ENCODE peak calls at places on chromosomes 6 and 20, in four cellular contexts. I, F, E and L are unnamed samples.

GRCh38 chr6:26233608-26234420 is 131.2 kb upstream of the BTN3A2 start:
- DNase-seq in I (no peak), F (peak; percentile 73), E (peak; percentile 52), L (peak; percentile 67)

GRCh38 chr6:83199173-83199864 is 6.2 kb downstream of the RWDD2A start:
- DNase-seq in I (no peak), F (no peak), E (peak; percentile 20), L (peak; percentile 10)

GRCh38 chr6:31740397-31741223 is 805 bp downstream of the MSH5 start:
- DNase-seq in E (no peak), I (no peak), F (no peak), L (no peak)

GRCh38 chr6:19204445-19204844 is 632.7 kb upstream of the ID4 start:
- DNase-seq in I (no peak), E (peak; percentile 18), F (no peak), L (peak; percentile 23)

GRCh38 chr20:21505161-21505809 is 8.6 kb downstream of the NKX2-2 start:
- DNase-seq in I (peak; percentile 58), F (no peak), E (no peak), L (peak; percentile 63)

GRCh38 chr20:21622097-21622496 is 83.4 kb upstream of the PAX1 start:
- DNase-seq in F (no peak), E (peak; percentile 50), I (no peak), L (peak; percentile 67)

GRCh38 chr6:99458319-99458718 is 33.2 kb upstream of the PNISR start:
- DNase-seq in F (no peak), I (no peak), E (peak; percentile 42), L (peak; percentile 54)

GRCh38 chr20:1631309-1632227 is 11.8 kb upstream of the SIRPB1 start:
- DNase-seq in I (no peak), F (no peak), E (no peak), L (no peak)

GRCh38 chr20:9270831-9271230 is 201.9 kb downstream of the PLCB4 start:
- DNase-seq in E (peak; percentile 34), I (no peak), F (no peak), L (peak; percentile 10)

GRCh38 chr6:17808609-17809008 is 101.9 kb upstream of the NUP153 start:
- DNase-seq in E (no peak), I (no peak), F (no peak), L (no peak)

GRCh38 chr6:149077208-149077607 is 240.3 kb upstream of the TAB2 start:
- DNase-seq in I (no peak), F (no peak), E (no peak), L (no peak)

GRCh38 chr6:36314221-36315014 is 22.3 kb downstream of the BNIP5 start:
- DNase-seq in E (peak; percentile 95), I (no peak), F (no peak), L (peak; percentile 96)

GRCh38 chr6:117837268-117837667 is 69.8 kb upstream of the SLC35F1 start:
- DNase-seq in I (no peak), F (no peak), E (no peak), L (no peak)

GRCh38 chr6:142808405-142809061 is 136.4 kb downstream of the HIVEP2 start:
- DNase-seq in I (no peak), E (no peak), F (no peak), L (no peak)

GRCh38 chr6:148972481-148972880 is 225.7 kb downstream of the UST start:
- DNase-seq in E (peak; percentile 68), F (no peak), I (peak; percentile 55), L (peak; percentile 87)

GRCh38 chr6:114362957-114363356 is 20.1 kb upstream of the HS3ST5 start:
- DNase-seq in E (no peak), F (no peak), I (no peak), L (no peak)
- H3K4me3 ChIP-seq in E (no peak overlapping the region), F (no peak overlapping the region), I (no peak overlapping the region), L (no peak overlapping the region)

GRCh38 chr20:61904456-61904855 is 161.2 kb downstream of the TAF4 start:
- DNase-seq in F (no peak), I (no peak), E (no peak), L (no peak)
- H3K4me3 ChIP-seq in F (no peak overlapping the region), I (no peak overlapping the region), E (no peak overlapping the region), L (no peak overlapping the region)

DNA sequence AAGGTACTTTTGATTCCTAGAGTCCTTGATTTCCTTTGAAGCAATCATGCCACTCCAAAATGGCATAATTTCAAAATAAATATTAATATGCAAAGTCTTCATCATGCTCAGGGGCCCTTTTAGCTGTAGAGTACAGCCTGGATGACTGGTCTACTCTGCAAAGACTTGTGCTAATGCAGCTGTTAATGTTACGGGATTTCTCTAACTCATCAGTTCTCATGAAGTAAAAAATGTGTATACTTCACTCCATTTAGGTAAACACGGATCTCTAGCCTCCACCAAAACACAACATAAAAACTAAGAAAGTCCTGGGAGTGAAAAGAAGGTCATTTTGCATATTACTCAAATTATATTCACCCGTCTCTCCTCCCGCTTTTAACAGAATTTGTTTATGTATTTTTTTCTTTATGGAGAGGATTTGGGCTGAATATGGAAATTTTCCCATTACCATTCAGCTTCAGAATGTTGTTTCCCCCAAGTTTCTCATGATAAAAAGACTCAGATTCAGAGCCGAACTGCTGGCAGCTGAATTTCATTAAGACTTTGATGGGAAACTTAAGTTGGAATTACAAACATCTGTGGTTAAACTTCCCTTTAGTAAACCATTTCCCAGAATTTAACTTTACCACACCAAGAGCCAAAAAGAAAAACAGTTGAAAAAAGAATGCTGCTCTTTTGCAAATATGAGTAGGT is 8.7 kb downstream of the LAMA4 start:
- DNase-seq in E (no peak), I (no peak), F (no peak), L (no peak)
- H3K4me3 ChIP-seq in E (no peak overlapping the region), I (no peak overlapping the region), F (no peak overlapping the region), L (no peak overlapping the region)

GRCh38 chr6:1601616-1602355 is 7.9 kb upstream of the FOXC1 start:
- DNase-seq in I (no peak), F (no peak), E (no peak), L (no peak)

GRCh38 chr6:1604347-1604990 is 5.2 kb upstream of the FOXC1 start:
- DNase-seq in F (peak; percentile 89), E (no peak), I (peak; percentile 70), L (peak; percentile 53)

GRCh38 chr6:1604991-1605821 is 4.5 kb upstream of the FOXC1 start:
- DNase-seq in E (no peak), F (peak; percentile 75), I (no peak), L (no peak)

GRCh38 chr6:1602356-1602713 is 7.4 kb upstream of the FOXC1 start:
- DNase-seq in E (no peak), I (no peak), F (no peak), L (no peak)

DNA sequence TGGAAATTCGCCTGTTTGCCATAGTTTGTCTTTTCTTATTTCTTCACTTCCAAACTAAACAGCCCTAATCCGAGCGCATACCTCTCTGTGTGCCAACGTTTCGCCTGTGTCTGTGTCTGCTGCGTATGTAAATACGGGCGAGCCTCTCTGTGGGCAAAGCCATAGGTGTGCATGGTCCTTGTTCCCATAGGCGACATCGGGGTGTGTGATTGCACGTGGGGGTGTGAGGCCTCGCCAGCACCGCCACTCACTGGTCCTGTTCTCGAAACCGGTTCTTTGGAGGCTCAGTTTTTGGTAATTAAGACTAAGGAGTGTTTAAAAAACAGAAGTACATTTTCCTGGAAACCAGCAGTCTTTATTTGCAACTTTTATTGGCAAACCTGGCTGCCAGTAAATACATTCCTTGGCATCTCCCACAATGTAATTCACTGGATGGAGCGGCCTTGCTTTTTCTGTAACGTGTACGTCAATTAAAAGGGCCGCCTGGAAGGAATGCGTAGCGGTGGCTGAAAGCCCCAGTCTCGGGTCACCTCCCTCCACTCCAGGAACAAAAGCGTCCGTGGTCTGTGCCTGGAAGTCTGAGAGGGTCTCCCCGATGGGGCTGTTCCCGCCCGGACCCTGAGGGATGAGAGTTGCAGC is 5.9 kb upstream of the FOXC1 start:
- DNase-seq in E (no peak), I (no peak), F (no peak), L (no peak)
- H3K4me3 ChIP-seq in E (peak overlapping the region; percentile 35), I (peak overlapping the region; percentile 68), F (peak overlapping the region; percentile 70), L (peak overlapping the region; percentile 39)

GRCh38 chr6:10403385-10404106 is 11.3 kb downstream of the TFAP2A start:
- DNase-seq in I (no peak), F (no peak), E (peak; percentile 98), L (peak; percentile 97)
- H3K4me3 ChIP-seq in I (peak overlapping the region; percentile 71), F (peak overlapping the region; percentile 65), E (peak overlapping the region; percentile 39), L (peak overlapping the region; percentile 47)

GRCh38 chr6:108132863-108133262 is 33.0 kb upstream of the NR2E1 start:
- DNase-seq in I (no peak), E (no peak), F (no peak), L (no peak)

GRCh38 chr6:108133594-108134179 is 32.1 kb upstream of the NR2E1 start:
- DNase-seq in E (peak; percentile 76), F (no peak), I (peak; percentile 53), L (peak; percentile 85)

DNA sequence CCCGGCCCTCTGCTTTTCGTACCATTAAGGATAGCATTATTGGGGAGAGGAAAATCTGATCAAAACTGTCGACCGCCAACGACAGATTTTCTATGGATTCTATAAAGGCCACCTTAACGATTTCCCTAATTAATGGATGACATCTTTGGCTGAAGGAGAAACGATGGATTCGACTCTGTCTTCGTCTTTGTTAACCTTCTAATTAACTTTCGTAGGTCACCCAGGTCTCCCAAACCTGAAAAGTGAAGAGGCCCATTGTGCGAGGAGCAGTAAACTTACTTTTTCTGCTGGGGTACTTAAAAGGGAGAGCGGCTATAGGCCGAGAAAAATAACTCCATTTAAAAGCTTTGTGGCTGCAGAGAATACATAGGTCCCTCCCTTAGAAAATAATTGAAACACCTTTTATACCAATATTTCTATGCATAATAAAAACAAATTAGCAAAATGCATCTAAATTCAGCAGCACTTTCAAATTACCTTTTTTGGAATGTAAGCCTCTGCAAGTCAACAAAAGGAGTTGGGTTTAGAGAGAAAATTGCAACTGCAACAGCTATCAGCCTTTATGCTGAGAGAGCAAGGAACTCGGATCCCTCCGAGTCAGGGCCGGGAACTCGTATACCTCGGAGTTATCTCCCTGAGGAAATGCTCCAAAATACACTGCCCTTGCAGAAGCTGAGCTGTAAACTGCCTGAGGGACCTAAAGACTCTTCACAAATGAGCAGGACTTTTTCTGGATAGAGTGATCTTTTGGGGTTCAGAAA is 31.4 kb upstream of the NR2E1 start:
- DNase-seq in I (no peak), F (no peak), E (no peak), L (no peak)
- H3K4me3 ChIP-seq in I (peak overlapping the region; percentile 68), F (peak overlapping the region; percentile 56), E (peak overlapping the region; percentile 47), L (peak overlapping the region; percentile 38)

GRCh38 chr6:90387826-90388225 is 91.2 kb upstream of the BACH2 start:
- DNase-seq in F (no peak), I (no peak), E (no peak), L (no peak)
- H3K4me3 ChIP-seq in F (no peak overlapping the region), I (no peak overlapping the region), E (no peak overlapping the region), L (no peak overlapping the region)

DNA sequence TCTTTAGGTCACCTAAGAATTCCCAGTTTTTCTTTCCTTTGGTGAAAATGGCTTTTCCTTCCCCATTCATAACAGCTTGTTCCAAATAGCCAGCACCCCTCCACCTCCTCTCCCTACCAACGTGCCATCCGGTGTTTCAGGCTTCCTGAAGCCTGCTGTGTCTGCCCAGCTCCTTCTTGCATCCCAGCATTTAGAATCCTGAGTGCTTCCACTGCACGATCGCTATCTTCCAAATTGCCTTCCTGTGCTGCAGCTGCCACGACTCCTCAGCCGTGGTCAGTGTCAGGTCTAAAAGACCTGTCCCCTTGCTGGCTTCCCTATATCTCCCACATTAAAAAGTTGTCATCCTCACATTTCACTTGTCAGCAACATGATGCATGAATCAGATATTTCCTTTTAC is 550.3 kb upstream of the JARID2 start:
- DNase-seq in E (no peak), F (no peak), I (no peak), L (no peak)
- H3K4me3 ChIP-seq in E (no peak overlapping the region), F (no peak overlapping the region), I (no peak overlapping the region), L (no peak overlapping the region)

GRCh38 chr6:257774-258173 is 34.5 kb upstream of the DUSP22 start:
- DNase-seq in F (no peak), I (no peak), E (no peak), L (no peak)
- H3K4me3 ChIP-seq in F (no peak overlapping the region), I (no peak overlapping the region), E (no peak overlapping the region), L (no peak overlapping the region)